ENCODE peak calls at places on chromosome 7, in five cellular contexts. One of them, this sample, is unnamed.

GRCh38 chr7:112383671-112384417 is 66.4 kb upstream of the IFRD1 start:
- DNase-seq in WTC11: no peak
- DNase-seq in T1000: no peak
- DNase-seq in HTR-8/SVneo: no peak
- DNase-seq in NCI-H2227 treated with DMSO at 0.1 percent for 48 hours: no peak
- DNase-seq in this sample: no peak

GRCh38 chr7:127927339-127927679 is 103.9 kb downstream of the LRRC4 start:
- DNase-seq in WTC11: no peak
- DNase-seq in T1000: no peak
- DNase-seq in HTR-8/SVneo: no peak
- DNase-seq in NCI-H2227 treated with DMSO at 0.1 percent for 48 hours: no peak
- DNase-seq in this sample: no peak

GRCh38 chr7:63233881-63234280 is 764.8 kb upstream of the ZNF722 start:
- DNase-seq in WTC11: no peak
- DNase-seq in T1000: no peak
- DNase-seq in HTR-8/SVneo: no peak
- DNase-seq in NCI-H2227 treated with DMSO at 0.1 percent for 48 hours: no peak
- DNase-seq in this sample: no peak

GRCh38 chr7:39811161-39811614 is 138.9 kb upstream of the CDK13 start:
- DNase-seq in WTC11: no peak
- DNase-seq in T1000: peak
- DNase-seq in HTR-8/SVneo: peak
- DNase-seq in NCI-H2227 treated with DMSO at 0.1 percent for 48 hours: peak
- DNase-seq in this sample: no peak

GRCh38 chr7:28840515-28841125 is 117.5 kb downstream of the TRIL start:
- DNase-seq in WTC11: no peak
- DNase-seq in T1000: no peak
- DNase-seq in HTR-8/SVneo: peak
- DNase-seq in NCI-H2227 treated with DMSO at 0.1 percent for 48 hours: no peak
- DNase-seq in this sample: no peak

GRCh38 chr7:78099715-78100477 is 301.3 kb downstream of the PHTF2 start:
- DNase-seq in WTC11: no peak
- DNase-seq in T1000: no peak
- DNase-seq in HTR-8/SVneo: no peak
- DNase-seq in NCI-H2227 treated with DMSO at 0.1 percent for 48 hours: no peak
- DNase-seq in this sample: no peak

GRCh38 chr7:55464422-55464821 is 99.3 kb downstream of the LANCL2 start:
- DNase-seq in WTC11: no peak
- DNase-seq in T1000: no peak
- DNase-seq in HTR-8/SVneo: no peak
- DNase-seq in NCI-H2227 treated with DMSO at 0.1 percent for 48 hours: no peak
- DNase-seq in this sample: no peak

GRCh38 chr7:155295511-155295910 is 2.2 kb upstream of the INSIG1 start:
- DNase-seq in WTC11: no peak
- DNase-seq in T1000: no peak
- DNase-seq in HTR-8/SVneo: no peak
- DNase-seq in NCI-H2227 treated with DMSO at 0.1 percent for 48 hours: no peak
- DNase-seq in this sample: no peak

GRCh38 chr7:25835191-25835590 is 316.8 kb upstream of the NFE2L3 start:
- DNase-seq in WTC11: no peak
- DNase-seq in T1000: no peak
- DNase-seq in HTR-8/SVneo: no peak
- DNase-seq in NCI-H2227 treated with DMSO at 0.1 percent for 48 hours: no peak
- DNase-seq in this sample: no peak

GRCh38 chr7:26365077-26365896 is 73.6 kb downstream of the SNX10 start:
- DNase-seq in WTC11: no peak
- DNase-seq in T1000: peak
- DNase-seq in HTR-8/SVneo: peak
- DNase-seq in NCI-H2227 treated with DMSO at 0.1 percent for 48 hours: peak
- DNase-seq in this sample: no peak

GRCh38 chr7:114759347-114760062 is 162.4 kb upstream of the MDFIC start:
- DNase-seq in WTC11: no peak
- DNase-seq in T1000: no peak
- DNase-seq in HTR-8/SVneo: no peak
- DNase-seq in NCI-H2227 treated with DMSO at 0.1 percent for 48 hours: no peak
- DNase-seq in this sample: no peak

This sample was measured in sigmoid colon.